ENCODE peak calls at places on chromosomes 1 and 21, in six cellular contexts. One of them, this sample, is unnamed.
A peak's percentile ranks its signal among the peaks of the same experiment; 100 is the strongest.

GRCh38 chr1:98388431-98388830 is 273.1 kb upstream of the SNX7 start:
- DNase-seq in foreskin fibroblast: peak; percentile 86
- DNase-seq in NCI-H187: no peak
- DNase-seq in hippocampal formation: no peak
- DNase-seq in GM12878: peak; percentile 20
- DNase-seq in transverse colon: no peak
- DNase-seq in this sample: no peak

GRCh38 chr1:223341111-223341510 is 22.9 kb downstream of the SUSD4 start:
- DNase-seq in GM12878: no peak
- DNase-seq in NCI-H187: no peak
- DNase-seq in foreskin fibroblast: peak; percentile 15
- DNase-seq in transverse colon: no peak
- DNase-seq in hippocampal formation: no peak
- DNase-seq in this sample: no peak

GRCh38 chr1:61376151-61376550 is 293.8 kb downstream of the NFIA start:
- DNase-seq in transverse colon: no peak
- DNase-seq in foreskin fibroblast: no peak
- DNase-seq in GM12878: no peak
- DNase-seq in NCI-H187: no peak
- DNase-seq in hippocampal formation: no peak
- DNase-seq in this sample: no peak

GRCh38 chr1:12601690-12602632 is 16.0 kb downstream of the DHRS3 start:
- DNase-seq in transverse colon: no peak
- DNase-seq in NCI-H187: no peak
- DNase-seq in GM12878: no peak
- DNase-seq in hippocampal formation: no peak
- DNase-seq in foreskin fibroblast: peak; percentile 91
- DNase-seq in this sample: no peak

GRCh38 chr1:207336559-207337467 is 15.3 kb downstream of the CD55 start:
- DNase-seq in transverse colon: no peak
- DNase-seq in GM12878: peak; percentile 91
- DNase-seq in NCI-H187: no peak
- DNase-seq in hippocampal formation: no peak
- DNase-seq in foreskin fibroblast: no peak
- DNase-seq in this sample: no peak

GRCh38 chr1:159012495-159012894 is 2.8 kb downstream of the IFI16 start:
- DNase-seq in hippocampal formation: no peak
- DNase-seq in GM12878: peak; percentile 58
- DNase-seq in NCI-H187: no peak
- DNase-seq in transverse colon: peak; percentile 15
- DNase-seq in foreskin fibroblast: no peak
- DNase-seq in this sample: peak; percentile 42

GRCh38 chr1:151728151-151728711 is 6.9 kb downstream of the RIIAD1 start:
- DNase-seq in NCI-H187: no peak
- DNase-seq in foreskin fibroblast: peak; percentile 40
- DNase-seq in transverse colon: no peak
- DNase-seq in hippocampal formation: peak; percentile 57
- DNase-seq in GM12878: no peak
- DNase-seq in this sample: peak; percentile 71

GRCh38 chr1:188669715-188670114 is 1807.9 kb downstream of the BRINP3 start:
- DNase-seq in GM12878: no peak
- DNase-seq in foreskin fibroblast: peak; percentile 14
- DNase-seq in hippocampal formation: no peak
- DNase-seq in NCI-H187: no peak
- DNase-seq in transverse colon: no peak
- DNase-seq in this sample: no peak

GRCh38 chr21:44086636-44087425 is 20.4 kb upstream of the PWP2 start:
- DNase-seq in GM12878: no peak
- DNase-seq in NCI-H187: no peak
- DNase-seq in hippocampal formation: no peak
- DNase-seq in foreskin fibroblast: no peak
- DNase-seq in transverse colon: no peak
- DNase-seq in this sample: no peak

GRCh38 chr1:60170709-60171108 is 97.1 kb upstream of the C1orf87 start:
- DNase-seq in foreskin fibroblast: no peak
- DNase-seq in hippocampal formation: no peak
- DNase-seq in transverse colon: no peak
- DNase-seq in NCI-H187: no peak
- DNase-seq in GM12878: no peak
- DNase-seq in this sample: no peak

GRCh38 chr1:17118706-17119075 is 560 bp downstream of the PADI2 start:
- DNase-seq in GM12878: no peak
- DNase-seq in transverse colon: no peak
- DNase-seq in hippocampal formation: no peak
- DNase-seq in foreskin fibroblast: no peak
- DNase-seq in NCI-H187: no peak
- DNase-seq in this sample: no peak